ENCODE peak calls at places on chromosomes 6 and 20, in six cellular contexts. W is HFF-Myc; K is brain microvascular endothelial cell; B is body of pancreas; I is naive thymus-derived CD4-positive, alpha-beta T cell; V is heart right ventricle. U is an unnamed sample.
A peak's percentile ranks its signal among the peaks of the same experiment; 100 is the strongest.

GRCh38 chr6:69957990-69958559 is 91.7 kb downstream of the COL19A1 start:
- DNase-seq in W (no peak), K (no peak), B (no peak), I (no peak), V (no peak), U (no peak)

GRCh38 chr6:50608421-50608820 is 104.9 kb upstream of the TFAP2D start:
- DNase-seq in W (no peak), K (no peak), B (no peak), I (no peak), V (no peak), U (no peak)

GRCh38 chr6:152129606-152130249 is 322.2 kb downstream of the ESR1 start:
- DNase-seq in W (no peak), K (no peak), B (no peak), I (no peak), V (no peak), U (no peak)

GRCh38 chr6:26660096-26660425 is 515 bp upstream of the ZNF322 start:
- DNase-seq in W (no peak), K (peak; percentile 34), B (no peak), I (peak; percentile 29), V (no peak), U (no peak)

GRCh38 chr6:150720774-150721233 is 121.1 kb downstream of the PLEKHG1 start:
- DNase-seq in W (no peak), K (peak; percentile 13), B (no peak), I (no peak), V (no peak), U (no peak)

GRCh38 chr6:10411131-10411914 is 3.6 kb downstream of the TFAP2A start:
- DNase-seq in W (no peak), K (no peak), B (no peak), I (no peak), V (no peak), U (no peak)

GRCh38 chr6:125229080-125229479 is 72.7 kb downstream of the HDDC2 start:
- DNase-seq in W (no peak), K (no peak), B (no peak), I (no peak), V (no peak), U (no peak)

GRCh38 chr20:57392130-57392445 is 892 bp downstream of the RBM38 start:
- DNase-seq in W (no peak), K (no peak), B (no peak), I (peak; percentile 29), V (no peak), U (no peak)

GRCh38 chr6:45813943-45814342 is 201.7 kb downstream of the CLIC5 start:
- DNase-seq in W (no peak), K (no peak), B (no peak), I (no peak), V (no peak), U (no peak)

GRCh38 chr20:9912858-9913434 is 74.1 kb upstream of the PAK5 start:
- DNase-seq in W (peak; percentile 31), K (peak; percentile 65), B (peak; percentile 48), I (peak; percentile 7), V (peak; percentile 6), U (peak; percentile 56)

GRCh38 chr20:32695089-32695488 is 21.3 kb upstream of the C20orf203 start:
- DNase-seq in W (no peak), K (no peak), B (no peak), I (no peak), V (no peak), U (no peak)

GRCh38 chr6:53441761-53442160 is 93.0 kb upstream of the ELOVL5 start:
- DNase-seq in W (no peak), K (peak; percentile 30), B (no peak), I (no peak), V (no peak), U (no peak)

GRCh38 chr6:40907198-40907701 is 131.8 kb downstream of the UNC5CL start:
- DNase-seq in W (no peak), K (no peak), B (peak; percentile 53), I (no peak), V (peak; percentile 9), U (peak; percentile 60)

GRCh38 chr6:169967687-169968086 is 216.3 kb downstream of the ERMARD start:
- DNase-seq in W (no peak), K (no peak), B (no peak), I (no peak), V (no peak), U (no peak)

GRCh38 chr6:111973897-111974639 is 79.8 kb upstream of the CCN6 start:
- DNase-seq in W (no peak), K (peak; percentile 63), B (no peak), I (peak; percentile 35), V (no peak), U (no peak)

GRCh38 chr20:56328861-56329260 is 29.9 kb upstream of the FAM210B start:
- DNase-seq in W (no peak), K (peak; percentile 29), B (no peak), I (no peak), V (no peak), U (no peak)

GRCh38 chr6:43823879-43824740 is 54.1 kb downstream of the VEGFA start:
- DNase-seq in W (no peak), K (no peak), B (peak; percentile 91), I (no peak), V (no peak), U (peak; percentile 87)

GRCh38 chr6:12761376-12762115 is 45.0 kb downstream of the PHACTR1 start:
- DNase-seq in W (no peak), K (no peak), B (no peak), I (no peak), V (no peak), U (no peak)

GRCh38 chr6:16622193-16622592 is 139.1 kb downstream of the ATXN1 start:
- DNase-seq in W (no peak), K (no peak), B (no peak), I (no peak), V (no peak), U (no peak)

GRCh38 chr20:53801609-53802370 is 208.2 kb upstream of the ZNF217 start:
- DNase-seq in W (no peak), K (no peak), B (no peak), I (no peak), V (no peak), U (no peak)

GRCh38 chr20:59003836-59004492 is 3.1 kb downstream of the CTSZ start:
- DNase-seq in W (no peak), K (no peak), B (no peak), I (no peak), V (no peak), U (no peak)

GRCh38 chr6:52373294-52373693 is 11.3 kb downstream of the PAQR8 start:
- DNase-seq in W (no peak), K (no peak), B (no peak), I (no peak), V (no peak), U (no peak)

GRCh38 chr20:19699132-19699971 is 58.7 kb upstream of the RIN2 start:
- DNase-seq in W (peak; percentile 73), K (peak; percentile 86), B (no peak), I (no peak), V (no peak), U (no peak)

GRCh38 chr6:140956567-140957306 is 1176.0 kb upstream of the GJE1 start:
- DNase-seq in W (peak; percentile 49), K (no peak), B (no peak), I (no peak), V (no peak), U (no peak)

GRCh38 chr20:62350098-62350628 is 16.9 kb downstream of the LAMA5 start:
- DNase-seq in W (no peak), K (no peak), B (no peak), I (no peak), V (no peak), U (peak; percentile 58)

GRCh38 chr6:39499053-39499452 is 176.6 kb upstream of the KCNK16 start:
- DNase-seq in W (no peak), K (no peak), B (no peak), I (no peak), V (no peak), U (no peak)

GRCh38 chr6:155186052-155186658 is 77.7 kb upstream of the CLDN20 start:
- DNase-seq in W (no peak), K (no peak), B (no peak), I (no peak), V (no peak), U (no peak)

GRCh38 chr6:3579652-3580051 is 122.8 kb upstream of the SLC22A23 start:
- DNase-seq in W (no peak), K (no peak), B (no peak), I (no peak), V (no peak), U (no peak)

DNA sequence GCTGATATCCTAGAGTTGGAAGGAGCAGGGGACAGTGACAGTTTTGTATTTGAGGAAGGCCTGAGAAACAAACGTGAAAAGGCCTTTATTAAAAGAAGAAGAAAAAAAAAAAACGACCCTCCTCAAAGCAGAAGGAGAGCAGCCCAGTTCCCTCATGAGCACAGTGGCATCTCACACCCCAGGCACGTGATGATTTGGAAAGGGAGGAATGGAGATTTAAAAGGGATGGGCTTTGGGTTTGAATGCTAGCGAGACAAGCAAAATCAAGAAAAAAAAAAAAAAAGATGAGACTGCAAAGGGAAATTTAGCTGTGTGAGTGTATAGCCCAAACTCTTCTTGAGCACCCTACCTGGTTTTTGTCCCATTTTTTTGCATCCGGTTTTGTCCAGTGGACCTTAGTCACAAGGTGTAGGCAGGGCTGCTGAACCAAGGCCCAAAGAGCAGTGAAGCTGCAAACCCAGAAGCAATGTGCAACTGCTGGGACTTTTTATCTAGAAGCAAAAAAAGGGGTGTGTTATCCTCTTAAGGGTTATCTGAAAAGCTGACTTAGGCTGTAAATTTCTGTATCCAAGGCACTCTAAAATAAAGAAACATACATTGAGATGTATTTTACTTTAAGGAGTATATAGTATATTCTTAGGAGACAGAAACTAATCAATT is 54.5 kb upstream of the RREB1 start:
- DNase-seq in W (no peak), K (no peak), B (no peak), I (no peak), V (no peak), U (no peak)
- H3K4me3 ChIP-seq in W (no peak overlapping the region), K (no peak overlapping the region), B (no peak overlapping the region), I (no peak overlapping the region), V (no peak overlapping the region), U (peak overlapping the region; percentile 66)

DNA sequence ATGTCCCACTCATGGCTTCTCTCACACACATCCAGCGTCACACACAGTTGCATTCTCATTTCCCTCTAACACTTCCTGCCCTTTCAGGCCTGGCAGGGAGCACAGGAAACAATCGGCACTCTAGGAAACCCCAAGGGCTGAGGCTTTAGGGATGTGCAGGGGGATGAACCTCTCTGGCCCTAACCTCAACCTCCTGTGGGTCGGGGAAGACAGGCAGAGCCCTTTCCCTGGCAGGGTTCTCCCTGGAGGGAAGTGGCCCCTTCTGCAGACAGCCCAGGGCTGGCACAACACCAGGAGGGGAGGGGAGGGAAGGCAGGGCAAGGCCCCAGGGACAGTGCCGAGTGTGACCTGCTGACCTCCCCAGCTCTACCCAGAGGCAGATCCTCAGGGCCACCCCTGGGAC is 2.7 kb downstream of the TEAD3 start:
- DNase-seq in W (no peak), K (no peak), B (no peak), I (no peak), V (no peak), U (no peak)
- H3K4me3 ChIP-seq in W (peak overlapping the region; percentile 50), K (peak overlapping the region; percentile 5), B (no peak overlapping the region), I (no peak overlapping the region), V (no peak overlapping the region), U (peak overlapping the region; percentile 88)

DNA sequence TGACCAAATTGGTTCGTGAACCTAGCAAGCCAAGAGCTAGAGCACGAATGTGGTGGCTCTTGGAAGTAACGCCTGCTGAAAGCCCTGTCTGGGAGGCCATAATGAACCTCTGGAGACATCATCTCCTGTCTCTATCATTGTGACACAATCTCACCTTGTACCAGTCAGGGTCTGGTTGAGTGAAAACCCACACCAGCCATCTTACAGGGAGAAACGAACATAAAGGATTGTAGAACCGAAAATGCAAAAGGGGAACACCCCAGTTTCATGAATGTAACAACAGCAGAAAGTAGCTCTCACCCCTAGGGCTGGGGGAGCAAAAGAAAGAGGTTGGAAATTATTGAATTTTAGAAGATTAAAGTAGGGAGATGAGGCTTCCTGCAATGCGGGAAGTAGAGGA is 50.9 kb upstream of the TAB2 start:
- DNase-seq in W (no peak), K (no peak), B (no peak), I (no peak), V (no peak), U (no peak)
- H3K4me3 ChIP-seq in W (no peak overlapping the region), K (no peak overlapping the region), B (no peak overlapping the region), I (no peak overlapping the region), V (no peak overlapping the region), U (no peak overlapping the region)

GRCh38 chr6:75204222-75204958 is 1.5 kb downstream of the COL12A1 start:
- DNase-seq in W (peak; percentile 83), K (peak; percentile 91), B (peak; percentile 78), I (no peak), V (peak; percentile 86), U (peak; percentile 69)
- H3K4me3 ChIP-seq in W (peak overlapping the region; percentile 86), K (peak overlapping the region; percentile 89), B (no peak overlapping the region), I (peak overlapping the region; percentile 33), V (peak overlapping the region; percentile 61), U (peak overlapping the region; percentile 58)